ENCODE peak calls at places on chromosomes 4 and X, in six cellular contexts. One of them, this sample, is unnamed.

GRCh38 chrX:45715787-45716186 is 515.1 kb upstream of the DIPK2B start:
- DNase-seq in stimulated activated CD8-positive, alpha-beta memory T cell treated with anti-CD3 and anti-CD28 coated beads, Interleukin-4, amount 100 ng/mL, for 48 hours: no peak
- DNase-seq in foreskin fibroblast: peak; percentile 46
- DNase-seq in germinal center: no peak
- DNase-seq in sciatic nerve: no peak
- DNase-seq in fibroblast of villous mesenchyme: no peak
- DNase-seq in this sample: no peak

GRCh38 chr4:8210631-8211030 is 11.5 kb downstream of the SH3TC1 start:
- DNase-seq in fibroblast of villous mesenchyme: no peak
- DNase-seq in sciatic nerve: no peak
- DNase-seq in germinal center: no peak
- DNase-seq in stimulated activated CD8-positive, alpha-beta memory T cell treated with anti-CD3 and anti-CD28 coated beads, Interleukin-4, amount 100 ng/mL, for 48 hours: no peak
- DNase-seq in foreskin fibroblast: no peak
- DNase-seq in this sample: no peak

GRCh38 chr4:72546456-72546855 is 22.6 kb downstream of the ADAMTS3 start:
- DNase-seq in germinal center: no peak
- DNase-seq in foreskin fibroblast: no peak
- DNase-seq in sciatic nerve: no peak
- DNase-seq in stimulated activated CD8-positive, alpha-beta memory T cell treated with anti-CD3 and anti-CD28 coated beads, Interleukin-4, amount 100 ng/mL, for 48 hours: no peak
- DNase-seq in fibroblast of villous mesenchyme: no peak
- DNase-seq in this sample: no peak

GRCh38 chr4:25667931-25668557 is 12.4 kb downstream of the SLC34A2 start:
- DNase-seq in stimulated activated CD8-positive, alpha-beta memory T cell treated with anti-CD3 and anti-CD28 coated beads, Interleukin-4, amount 100 ng/mL, for 48 hours: no peak
- DNase-seq in fibroblast of villous mesenchyme: peak; percentile 27
- DNase-seq in germinal center: no peak
- DNase-seq in foreskin fibroblast: no peak
- DNase-seq in sciatic nerve: no peak
- DNase-seq in this sample: no peak

GRCh38 chr4:19982556-19982955 is 269.1 kb upstream of the SLIT2 start:
- DNase-seq in germinal center: no peak
- DNase-seq in fibroblast of villous mesenchyme: peak; percentile 71
- DNase-seq in sciatic nerve: no peak
- DNase-seq in stimulated activated CD8-positive, alpha-beta memory T cell treated with anti-CD3 and anti-CD28 coated beads, Interleukin-4, amount 100 ng/mL, for 48 hours: no peak
- DNase-seq in foreskin fibroblast: peak; percentile 83
- DNase-seq in this sample: no peak

GRCh38 chrX:5113128-5113527 is 1115.5 kb downstream of the NLGN4X start:
- DNase-seq in foreskin fibroblast: peak; percentile 6
- DNase-seq in sciatic nerve: no peak
- DNase-seq in stimulated activated CD8-positive, alpha-beta memory T cell treated with anti-CD3 and anti-CD28 coated beads, Interleukin-4, amount 100 ng/mL, for 48 hours: no peak
- DNase-seq in fibroblast of villous mesenchyme: peak; percentile 1
- DNase-seq in germinal center: no peak
- DNase-seq in this sample: peak; percentile 15

GRCh38 chr4:136867465-136867864 is 664.8 kb downstream of the PCDH18 start:
- DNase-seq in sciatic nerve: no peak
- DNase-seq in fibroblast of villous mesenchyme: no peak
- DNase-seq in foreskin fibroblast: no peak
- DNase-seq in stimulated activated CD8-positive, alpha-beta memory T cell treated with anti-CD3 and anti-CD28 coated beads, Interleukin-4, amount 100 ng/mL, for 48 hours: no peak
- DNase-seq in germinal center: no peak
- DNase-seq in this sample: no peak

GRCh38 chrX:23127586-23127985 is 127.8 kb downstream of the DDX53 start:
- DNase-seq in foreskin fibroblast: no peak
- DNase-seq in stimulated activated CD8-positive, alpha-beta memory T cell treated with anti-CD3 and anti-CD28 coated beads, Interleukin-4, amount 100 ng/mL, for 48 hours: no peak
- DNase-seq in fibroblast of villous mesenchyme: no peak
- DNase-seq in sciatic nerve: no peak
- DNase-seq in germinal center: no peak
- DNase-seq in this sample: no peak

GRCh38 chr4:113707013-113707412 is 54.5 kb downstream of the CAMK2D start:
- DNase-seq in foreskin fibroblast: peak; percentile 74
- DNase-seq in sciatic nerve: no peak
- DNase-seq in fibroblast of villous mesenchyme: no peak
- DNase-seq in germinal center: no peak
- DNase-seq in stimulated activated CD8-positive, alpha-beta memory T cell treated with anti-CD3 and anti-CD28 coated beads, Interleukin-4, amount 100 ng/mL, for 48 hours: no peak
- DNase-seq in this sample: no peak

GRCh38 chr4:2652415-2653155 is 103.6 kb downstream of the TNIP2 start:
- DNase-seq in fibroblast of villous mesenchyme: peak; percentile 20
- DNase-seq in foreskin fibroblast: no peak
- DNase-seq in stimulated activated CD8-positive, alpha-beta memory T cell treated with anti-CD3 and anti-CD28 coated beads, Interleukin-4, amount 100 ng/mL, for 48 hours: peak; percentile 30
- DNase-seq in germinal center: no peak
- DNase-seq in sciatic nerve: no peak
- DNase-seq in this sample: no peak

GRCh38 chr4:5757954-5758353 is 47.0 kb downstream of the EVC start:
- DNase-seq in fibroblast of villous mesenchyme: no peak
- DNase-seq in germinal center: no peak
- DNase-seq in stimulated activated CD8-positive, alpha-beta memory T cell treated with anti-CD3 and anti-CD28 coated beads, Interleukin-4, amount 100 ng/mL, for 48 hours: no peak
- DNase-seq in sciatic nerve: no peak
- DNase-seq in foreskin fibroblast: no peak
- DNase-seq in this sample: no peak

GRCh38 chrX:21741869-21742701 is 15.8 kb downstream of the SMPX start:
- DNase-seq in sciatic nerve: no peak
- DNase-seq in stimulated activated CD8-positive, alpha-beta memory T cell treated with anti-CD3 and anti-CD28 coated beads, Interleukin-4, amount 100 ng/mL, for 48 hours: no peak
- DNase-seq in fibroblast of villous mesenchyme: no peak
- DNase-seq in germinal center: no peak
- DNase-seq in foreskin fibroblast: no peak
- DNase-seq in this sample: no peak

GRCh38 chr4:57124145-57124544 is 14.0 kb upstream of the IGFBP7 start:
- DNase-seq in germinal center: no peak
- DNase-seq in fibroblast of villous mesenchyme: no peak
- DNase-seq in sciatic nerve: no peak
- DNase-seq in foreskin fibroblast: no peak
- DNase-seq in stimulated activated CD8-positive, alpha-beta memory T cell treated with anti-CD3 and anti-CD28 coated beads, Interleukin-4, amount 100 ng/mL, for 48 hours: no peak
- DNase-seq in this sample: no peak

GRCh38 chr4:53089940-53090729 is 228.0 kb downstream of the RASL11B start:
- DNase-seq in sciatic nerve: no peak
- DNase-seq in fibroblast of villous mesenchyme: peak; percentile 78
- DNase-seq in germinal center: no peak
- DNase-seq in foreskin fibroblast: peak; percentile 18
- DNase-seq in stimulated activated CD8-positive, alpha-beta memory T cell treated with anti-CD3 and anti-CD28 coated beads, Interleukin-4, amount 100 ng/mL, for 48 hours: no peak
- DNase-seq in this sample: no peak

GRCh38 chrX:123860506-123860840 is 620 bp downstream of the XIAP start:
- DNase-seq in germinal center: peak; percentile 42
- DNase-seq in fibroblast of villous mesenchyme: peak; percentile 63
- DNase-seq in sciatic nerve: no peak
- DNase-seq in stimulated activated CD8-positive, alpha-beta memory T cell treated with anti-CD3 and anti-CD28 coated beads, Interleukin-4, amount 100 ng/mL, for 48 hours: no peak
- DNase-seq in foreskin fibroblast: no peak
- DNase-seq in this sample: peak; percentile 16

This sample was measured in naive B cell.